ENCODE peak calls at places on chromosomes 5 and 9, in four cellular contexts. Z is uterus, D is adrenal gland, H is Peyer's patch. G is an unnamed sample.

GRCh38 chr5:17326600-17327037 is 109.2 kb downstream of the BASP1 start:
- DNase-seq in Z (no peak), D (no peak), H (no peak), G (no peak)

GRCh38 chr5:173984218-173984617 is 4.8 kb upstream of the C5orf47 start:
- DNase-seq in Z (no peak), D (no peak), H (no peak), G (no peak)

GRCh38 chr9:101465330-101465915 is 29.8 kb upstream of the ALDOB start:
- DNase-seq in Z (no peak), D (peak; percentile 60), H (peak; percentile 74), G (peak; percentile 71)

GRCh38 chr5:35600591-35600990 is 17.1 kb upstream of the SPEF2 start:
- DNase-seq in Z (no peak), D (no peak), H (no peak), G (no peak)

GRCh38 chr5:38725419-38725865 is 120.4 kb upstream of the OSMR start:
- DNase-seq in Z (no peak), D (no peak), H (no peak), G (no peak)

GRCh38 chr5:10503997-10504761 is 59.7 kb upstream of the ANKRD33B start:
- DNase-seq in Z (no peak), D (no peak), H (no peak), G (peak; percentile 22)

GRCh38 chr5:142888469-142889085 is 118.4 kb downstream of the ARHGAP26 start:
- DNase-seq in Z (no peak), D (no peak), H (no peak), G (no peak)

GRCh38 chr9:88746744-88747398 is 211.9 kb downstream of the NXNL2 start:
- DNase-seq in Z (no peak), D (no peak), H (no peak), G (no peak)

DNA sequence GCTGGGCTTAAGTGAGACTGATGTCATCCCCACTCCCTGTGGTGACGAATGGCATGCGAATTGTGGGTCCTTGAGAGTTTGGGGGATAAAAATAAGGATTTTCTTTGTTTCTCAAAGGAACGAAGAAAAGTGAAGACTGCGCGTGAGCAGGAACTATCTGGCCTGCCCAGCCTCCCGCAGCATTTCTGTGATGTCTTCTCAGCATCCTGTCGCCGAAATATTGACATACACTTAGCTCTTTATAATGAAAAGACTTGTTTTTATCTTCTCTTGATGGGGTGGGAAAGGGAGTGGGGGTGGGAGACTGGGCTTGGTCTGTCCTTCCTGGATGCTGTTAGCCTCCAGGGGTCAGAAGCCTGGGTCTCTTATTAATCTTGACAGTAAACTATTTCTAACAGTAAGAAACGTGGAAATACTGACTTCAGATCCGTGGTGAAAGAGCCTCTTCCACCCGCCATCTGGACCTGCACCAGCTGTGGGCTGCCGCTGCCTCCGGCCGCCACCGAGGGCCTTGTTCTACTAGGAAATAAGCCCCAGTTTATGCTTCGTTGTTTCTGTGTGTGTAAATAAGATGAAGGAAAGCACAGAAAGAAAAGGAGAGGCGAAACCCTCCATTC is 239.6 kb downstream of the FANCC start:
- DNase-seq in Z (no peak), D (peak; percentile 50), H (no peak), G (no peak)
- H3K4me1 ChIP-seq in Z (peaks cover 20% of the 10 kb centered on the region), D (no peaks in the 10 kb centered on the region), H (peaks cover 63% of the 10 kb centered on the region), G (peaks cover 64% of the 10 kb centered on the region)

GRCh38 chr9:128067898-128068655 is at the start of gene SLC25A25:
- DNase-seq in Z (peak; percentile 100), D (peak; percentile 100), H (peak; percentile 100), G (peak; percentile 100)
- TF ChIP-seq POLR2A in Z (peak; percentile 84), D (peak; percentile 88), H (peak; percentile 49), G (peak; percentile 97)

GRCh38 chr5:3092664-3093063 is 341.2 kb upstream of the IRX2 start:
- DNase-seq in Z (no peak), D (no peak), H (no peak), G (no peak)

GRCh38 chr5:3091040-3091774 is 339.7 kb upstream of the IRX2 start:
- DNase-seq in Z (no peak), D (no peak), H (no peak), G (no peak)

GRCh38 chr5:3092211-3092610 is 340.7 kb upstream of the IRX2 start:
- DNase-seq in Z (no peak), D (no peak), H (no peak), G (no peak)
- H3K4me1 ChIP-seq in Z (no peaks in the 10 kb centered on the region), D (no peaks in the 10 kb centered on the region), H (no peaks in the 10 kb centered on the region), G (no peaks in the 10 kb centered on the region)

GRCh38 chr9:116152941-116153764 is 438 bp upstream of the PAPPA start:
- DNase-seq in Z (peak; percentile 22), D (no peak), H (no peak), G (no peak)
- TF ChIP-seq POLR2A in Z (no peak), D (no peak), H (no peak), G (no peak)

DNA sequence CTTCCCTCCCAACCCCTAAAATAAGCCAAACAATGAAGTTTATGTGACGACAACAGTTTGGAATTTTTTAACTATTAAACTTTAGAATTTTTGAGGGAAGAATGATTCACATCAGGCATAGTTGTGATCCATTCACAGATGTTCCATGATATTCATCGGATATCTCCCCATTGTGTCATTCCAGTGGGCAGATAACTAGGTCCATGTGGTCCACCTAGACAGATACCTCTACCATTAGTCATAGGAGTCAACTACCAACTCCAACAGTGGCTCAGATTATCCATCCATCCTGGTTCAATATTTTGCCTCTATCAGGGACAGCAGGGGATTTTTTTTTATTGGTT is 283.0 kb downstream of the ADAMTS6 start:
- DNase-seq in Z (no peak), D (no peak), H (no peak), G (no peak)
- H3K4me1 ChIP-seq in Z (no peaks in the 10 kb centered on the region), D (no peaks in the 10 kb centered on the region), H (no peaks in the 10 kb centered on the region), G (no peaks in the 10 kb centered on the region)

DNA sequence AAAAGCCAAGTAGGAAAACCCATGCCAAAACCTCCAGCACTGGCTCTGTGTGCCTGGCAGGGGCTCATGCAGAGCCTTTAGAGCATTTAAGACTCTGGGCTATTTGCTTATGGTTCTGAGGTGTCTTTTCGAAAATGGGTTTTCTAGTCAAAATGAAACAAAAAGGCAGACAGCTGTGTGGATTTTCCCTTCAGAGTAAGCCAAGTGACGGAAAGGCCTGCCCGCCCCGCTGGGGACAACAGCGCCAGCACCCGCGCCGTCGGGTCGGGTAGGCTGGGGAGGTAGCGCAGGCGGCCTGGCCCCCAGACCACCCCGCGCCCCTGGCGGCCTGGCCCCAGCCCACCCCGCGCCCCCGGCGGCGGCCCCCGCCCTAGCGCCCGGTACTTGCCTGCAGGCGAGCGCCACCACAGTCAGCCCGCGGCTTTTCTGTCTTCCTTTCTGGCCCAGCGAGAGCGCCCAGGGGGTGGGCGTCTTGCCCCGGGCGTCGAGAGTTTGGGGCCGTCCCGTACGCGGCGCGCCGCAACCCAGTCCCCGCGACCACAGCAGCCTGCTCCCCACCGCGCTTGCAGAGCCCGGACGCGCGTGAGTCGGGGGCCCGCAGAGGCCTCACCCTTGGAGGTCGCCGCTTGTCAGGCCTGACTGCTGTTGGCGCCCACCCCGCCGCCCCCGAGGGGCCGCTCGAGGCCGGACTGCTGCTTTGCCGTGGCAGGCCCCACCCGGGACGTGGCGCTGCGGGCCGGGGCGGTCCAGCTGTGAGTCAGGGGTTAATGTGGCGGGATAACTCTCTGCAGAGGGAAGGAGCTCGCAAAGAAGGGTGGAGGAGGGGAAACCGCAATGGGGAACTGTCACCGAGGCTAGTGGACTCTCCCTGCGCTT is at the start of gene TICAM2:
- DNase-seq in Z (peak; percentile 64), D (peak; percentile 85), H (peak; percentile 69), G (peak; percentile 62)
- TF ChIP-seq POLR2A in Z (no peak), D (peak; percentile 52), H (peak; percentile 30), G (peak; percentile 49)

GRCh38 chr9:31030741-31031202 is 1353.7 kb upstream of the ACO1 start:
- DNase-seq in Z (no peak), D (no peak), H (no peak), G (no peak)

GRCh38 chr9:31027678-31028077 is 1356.8 kb upstream of the ACO1 start:
- DNase-seq in Z (no peak), D (no peak), H (no peak), G (no peak)

GRCh38 chr9:31032206-31032605 is 1352.2 kb upstream of the ACO1 start:
- DNase-seq in Z (no peak), D (no peak), H (no peak), G (no peak)

GRCh38 chr9:31023793-31024192 is 1360.7 kb upstream of the ACO1 start:
- DNase-seq in Z (no peak), D (no peak), H (no peak), G (no peak)

DNA sequence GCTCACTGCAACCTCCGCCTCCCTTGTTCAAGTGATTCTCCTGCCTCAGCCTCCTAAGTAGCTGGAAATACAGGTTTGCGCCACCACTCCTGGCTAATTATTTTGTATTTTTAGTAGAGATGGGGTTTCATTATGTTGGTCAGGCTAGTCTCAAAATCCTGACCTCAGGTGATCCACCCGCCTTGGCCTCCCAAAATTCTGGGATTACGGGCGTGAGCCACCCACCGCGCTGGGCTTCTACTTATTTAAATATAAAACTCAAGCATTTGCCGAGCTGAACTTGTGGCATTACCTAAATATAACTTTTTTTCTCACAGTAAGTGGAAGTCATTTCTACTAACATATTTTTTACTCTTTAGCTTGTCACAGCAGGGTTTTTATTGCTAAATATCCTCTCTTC is 1356.3 kb upstream of the ACO1 start:
- DNase-seq in Z (no peak), D (no peak), H (no peak), G (no peak)
- H3K4me1 ChIP-seq in Z (no peaks in the 10 kb centered on the region), D (peaks cover 4% of the 10 kb centered on the region), H (no peaks in the 10 kb centered on the region), G (peaks cover 3% of the 10 kb centered on the region)

G was measured in body of pancreas.